ENCODE peak calls at places on chromosomes 13 and 19, in six cellular contexts. N, X, W, S, R and Z are unnamed samples.

GRCh38 chr13:98050041-98050466 is 92.8 kb upstream of the FARP1 start:
- DNase-seq in S (no peak), X (no peak), N (peak), W (no peak), R (peak), Z (no peak)

GRCh38 chr19:53394522-53394973 is 401 bp upstream of the ZNF765 start:
- DNase-seq in R (peak), S (peak), W (no peak), X (peak), N (peak), Z (no peak)

GRCh38 chr13:110553417-110553816 is 8.1 kb downstream of the RAB20 start:
- DNase-seq in S (no peak), W (no peak), R (no peak), X (no peak), N (no peak), Z (no peak)

GRCh38 chr13:51761638-51762350 is 42.2 kb downstream of the DHRS12 start:
- DNase-seq in W (no peak), N (no peak), X (peak), R (no peak), S (no peak), Z (no peak)

GRCh38 chr13:98565726-98566577 is 11.0 kb downstream of the STK24 start:
- DNase-seq in N (no peak), X (peak), S (no peak), R (peak), W (peak), Z (no peak)

GRCh38 chr13:111484129-111484925 is 163.9 kb downstream of the TEX29 start:
- DNase-seq in N (no peak), W (no peak), X (no peak), S (no peak), R (no peak), Z (peak)

GRCh38 chr19:374886-375235 is 30.3 kb upstream of the MIER2 start:
- DNase-seq in X (no peak), R (no peak), S (peak), W (no peak), N (no peak), Z (no peak)

GRCh38 chr13:30033681-30034447 is 183.4 kb upstream of the UBL3 start:
- DNase-seq in S (no peak), X (no peak), W (no peak), R (peak), N (no peak), Z (no peak)

GRCh38 chr13:113123226-113124150 is 889 bp downstream of the F10 start:
- DNase-seq in N (no peak), X (no peak), W (no peak), S (no peak), R (no peak), Z (no peak)

GRCh38 chr19:10230155-10230903 is 802 bp downstream of the S1PR2 start:
- DNase-seq in S (no peak), X (peak), R (peak), N (peak), W (no peak), Z (no peak)

GRCh38 chr13:104318121-104318520 is 1251.9 kb upstream of the SLC10A2 start:
- DNase-seq in R (peak), X (no peak), S (no peak), N (no peak), W (no peak), Z (no peak)

GRCh38 chr13:23990443-23990842 is 93.1 kb upstream of the C1QTNF9B start:
- DNase-seq in W (no peak), N (no peak), R (no peak), S (no peak), X (no peak), Z (no peak)

GRCh38 chr13:35984776-35985453 is 146.3 kb downstream of the DCLK1 start:
- DNase-seq in N (no peak), S (no peak), W (no peak), R (no peak), X (no peak), Z (no peak)

GRCh38 chr19:34589730-34590129 is 87.2 kb downstream of the SCGB2B2 start:
- DNase-seq in S (no peak), R (no peak), W (no peak), X (no peak), N (peak), Z (no peak)

GRCh38 chr13:83350569-83350968 is 531.7 kb downstream of the SLITRK1 start:
- DNase-seq in S (no peak), X (no peak), W (no peak), R (peak), N (no peak), Z (no peak)
- H3K27ac ChIP-seq in S (no peak), X (no peak), W (no peak), R (no peak), N (no peak), Z (no peak)

DNA sequence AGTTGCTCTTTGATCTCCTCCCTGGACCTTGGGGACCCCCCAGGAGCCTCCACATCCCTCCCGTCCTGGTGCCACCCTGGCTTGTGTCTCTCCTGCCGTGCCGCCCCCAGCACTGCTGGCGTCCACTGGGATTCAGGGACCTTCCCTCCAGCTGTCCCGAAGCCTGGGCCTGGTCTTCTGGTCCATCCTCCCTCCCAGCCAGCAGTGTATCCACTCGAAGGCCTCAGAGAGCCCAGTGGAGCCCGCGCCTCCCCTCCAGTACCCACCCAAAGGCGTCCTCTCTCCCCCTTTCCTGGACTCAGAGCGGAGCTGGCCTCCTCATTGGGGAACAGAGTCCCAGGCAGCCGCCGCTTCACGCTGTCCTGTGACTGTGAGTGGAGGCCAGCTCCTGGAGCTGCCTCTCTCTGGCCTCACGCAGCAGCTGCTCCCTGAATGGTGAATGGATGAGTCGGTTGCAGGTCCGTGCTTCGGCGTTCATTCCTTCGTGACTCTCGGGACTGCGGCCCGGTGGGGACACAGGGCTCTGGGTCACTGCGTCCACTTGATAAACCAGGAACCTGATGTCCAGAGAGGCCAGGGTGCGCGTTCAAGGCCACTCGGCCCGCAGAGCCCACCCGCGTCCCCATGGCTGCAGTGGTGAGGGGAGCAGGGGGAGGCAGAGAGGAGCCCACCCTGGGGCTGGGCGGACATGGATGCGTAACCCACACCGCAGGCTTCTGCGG is 12.0 kb downstream of the ONECUT3 start:
- DNase-seq in W (no peak), R (no peak), N (no peak), S (no peak), X (no peak), Z (no peak)
- TF ChIP-seq CTCF in W (no peak), R (no peak), N (no peak), S (no peak), X (no peak), Z (no peak)

GRCh38 chr19:45463241-45463640 is 4.6 kb upstream of the FOSB start:
- DNase-seq in W (no peak), R (no peak), S (no peak), N (no peak), X (no peak), Z (no peak)

GRCh38 chr19:45457776-45458175 is 10.0 kb upstream of the FOSB start:
- DNase-seq in W (no peak), X (no peak), S (no peak), N (no peak), R (no peak), Z (no peak)

GRCh38 chr19:45462174-45462573 is 5.6 kb upstream of the FOSB start:
- DNase-seq in S (no peak), N (no peak), W (no peak), X (no peak), R (no peak), Z (no peak)

GRCh38 chr19:45464274-45464673 is 3.5 kb upstream of the FOSB start:
- DNase-seq in R (no peak), N (no peak), S (no peak), X (no peak), W (no peak), Z (no peak)

DNA sequence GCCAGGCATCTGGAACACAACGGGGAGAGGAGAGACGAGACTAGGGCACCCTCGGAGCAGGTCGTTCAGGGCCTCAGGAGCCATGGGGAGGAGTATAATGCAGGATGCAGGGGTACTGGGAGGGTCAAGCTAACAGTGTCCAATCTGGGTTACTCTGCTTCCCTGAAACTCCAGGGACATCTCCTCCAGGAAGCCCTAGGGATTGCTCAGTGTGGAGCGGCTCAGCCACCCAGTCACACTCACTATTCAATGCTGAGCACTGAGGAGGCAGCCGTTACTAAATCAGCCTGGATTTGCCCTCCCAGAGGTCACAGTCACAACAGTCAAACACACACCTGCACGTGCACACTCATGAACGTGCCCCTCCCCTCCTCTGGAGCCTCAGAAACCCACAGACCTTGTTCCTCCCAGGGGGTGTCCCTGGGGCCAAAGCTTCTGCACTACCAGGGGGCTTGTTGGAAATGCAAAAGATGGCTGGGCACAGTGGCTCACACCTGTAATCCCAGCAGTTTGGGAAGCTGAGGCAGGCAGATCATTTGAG is 6.9 kb upstream of the FOSB start:
- DNase-seq in R (no peak), W (peak), X (no peak), S (no peak), N (no peak), Z (no peak)
- H3K27ac ChIP-seq in R (no peak), W (no peak), X (no peak), S (no peak), N (no peak), Z (no peak)

DNA sequence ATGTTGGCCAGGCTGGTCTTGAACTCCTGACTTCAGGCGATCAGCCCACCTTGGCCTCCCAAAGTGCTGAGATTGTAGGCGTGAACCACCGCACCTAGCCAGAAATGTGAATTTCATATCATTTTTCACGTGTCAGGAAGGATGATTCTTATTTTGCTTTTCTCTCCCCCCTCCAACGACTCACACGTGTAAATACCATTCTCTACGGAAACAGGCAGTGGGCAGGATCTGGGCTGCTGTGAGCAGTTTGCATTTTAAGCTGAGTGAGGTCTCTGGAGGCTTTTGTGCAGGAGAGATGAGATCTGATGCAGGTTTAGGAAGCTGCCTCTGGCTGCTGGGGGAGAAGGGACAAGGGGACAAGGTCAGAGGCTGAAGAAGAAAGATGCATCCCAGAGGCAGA is 11.9 kb downstream of the ANKRD24 start:
- DNase-seq in N (no peak), W (no peak), S (no peak), R (no peak), X (no peak), Z (no peak)
- TF ChIP-seq CTCF in N (no peak), W (no peak), S (no peak), R (no peak), X (no peak), Z (no peak)

DNA sequence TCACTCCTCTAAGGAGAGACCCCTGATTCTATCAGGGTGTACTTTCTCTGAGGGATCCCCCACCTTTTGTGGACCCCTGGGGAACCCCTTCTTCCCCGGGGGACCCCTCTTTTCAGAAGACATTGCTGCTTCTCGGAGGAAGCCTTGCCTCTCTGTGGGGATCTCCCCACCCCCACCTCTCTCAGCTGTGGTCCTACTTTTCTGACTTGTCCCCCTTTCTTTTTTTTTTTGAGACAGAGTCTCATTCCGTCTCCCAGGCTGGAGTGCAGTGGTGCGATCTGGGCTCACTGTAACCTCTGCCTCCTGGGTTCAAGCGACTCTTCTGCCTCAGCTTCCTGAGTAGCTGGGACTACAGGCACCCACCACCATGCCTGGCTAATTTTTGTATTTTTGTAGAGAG is 18.4 kb upstream of the GATAD2A start:
- DNase-seq in X (no peak), S (no peak), R (no peak), N (no peak), W (no peak), Z (no peak)
- H3K27ac ChIP-seq in X (peak), S (no peak), R (peak), N (no peak), W (no peak), Z (peak)

GRCh38 chr19:14097532-14098151 is 7.1 kb upstream of the SAMD1 start:
- DNase-seq in S (no peak), W (no peak), X (no peak), R (no peak), N (no peak), Z (no peak)
- TF ChIP-seq CTCF in S (peak), W (peak), X (peak), R (peak), N (no peak), Z (no peak)

GRCh38 chr19:16073988-16074387 is 2.3 kb upstream of the TPM4 start:
- DNase-seq in R (no peak), S (no peak), X (no peak), W (peak), N (no peak), Z (no peak)
- H3K27ac ChIP-seq in R (no peak), S (no peak), X (peak), W (peak), N (no peak), Z (peak)

GRCh38 chr19:51097166-51097736 is 11.0 kb downstream of the CTU1 start:
- DNase-seq in S (peak), W (peak), R (peak), N (peak), X (peak), Z (no peak)

GRCh38 chr19:51094696-51095279 is 12.1 kb upstream of the KLK14 start:
- DNase-seq in X (no peak), N (peak), S (no peak), R (no peak), W (peak), Z (no peak)

GRCh38 chr19:51097796-51098195 is 10.4 kb downstream of the CTU1 start:
- DNase-seq in N (no peak), S (no peak), W (no peak), R (no peak), X (no peak), Z (no peak)

GRCh38 chr19:51098366-51099069 is 9.7 kb downstream of the CTU1 start:
- DNase-seq in R (peak), W (no peak), N (no peak), X (peak), S (no peak), Z (no peak)

GRCh38 chr19:51096473-51097165 is 11.6 kb downstream of the CTU1 start:
- DNase-seq in W (no peak), N (no peak), R (no peak), S (no peak), X (no peak), Z (no peak)
- TF ChIP-seq CTCF in W (no peak), N (peak), R (peak), S (peak), X (peak), Z (no peak)

GRCh38 chr19:3634496-3635045 is 8.0 kb upstream of the CACTIN start:
- DNase-seq in W (no peak), X (no peak), N (no peak), R (no peak), S (no peak), Z (no peak)
- H3K27ac ChIP-seq in W (no peak), X (no peak), N (no peak), R (no peak), S (no peak), Z (no peak)

GRCh38 chr13:50581586-50582196 is 261.8 kb downstream of the DLEU7 start:
- DNase-seq in S (no peak), N (no peak), X (no peak), R (no peak), W (no peak), Z (no peak)

GRCh38 chr13:50584856-50585580 is 258.5 kb downstream of the DLEU7 start:
- DNase-seq in X (no peak), S (no peak), N (no peak), W (no peak), R (no peak), Z (no peak)

GRCh38 chr13:50576156-50576555 is 267.3 kb downstream of the DLEU7 start:
- DNase-seq in W (no peak), S (no peak), R (no peak), N (peak), X (no peak), Z (no peak)

GRCh38 chr13:50577806-50578205 is 265.7 kb downstream of the DLEU7 start:
- DNase-seq in R (no peak), N (no peak), X (no peak), S (no peak), W (no peak), Z (no peak)

GRCh38 chr13:50580684-50581305 is 262.7 kb downstream of the DLEU7 start:
- DNase-seq in W (no peak), X (no peak), N (no peak), S (no peak), R (peak), Z (no peak)
- TF ChIP-seq CTCF in W (no peak), X (peak), N (no peak), S (no peak), R (peak), Z (no peak)